ENCODE peak calls at places on chromosomes 4 and X, in eight cellular contexts. G is activated T-cell treated with anti-CD3 and anti-CD28 coated beads, Interleukin-2, amount 50 U/mL, for 72 hours; W is occipital lobe; R is EH; H is iPS-NIHi11; Q is BE2C; Z is stimulated activated CD8-positive, alpha-beta memory T cell treated with anti-CD3 and anti-CD28 coated beads, Interleukin-15, amount 100 ng/mL, for 4 hours; A is left cardiac atrium. N is an unnamed sample.

GRCh38 chr4:123390846-123391456 is 5.6 kb upstream of the SPRY1 start:
- DNase-seq in Z (no peak), A (no peak), Q (no peak), R (peak), W (no peak), G (no peak), H (no peak), N (no peak)

GRCh38 chrX:51766546-51766945 is 23.3 kb downstream of the GSPT2 start:
- DNase-seq in A (no peak), Z (no peak), G (no peak), R (no peak), Q (no peak), W (no peak), H (no peak), N (no peak)

GRCh38 chrX:74493806-74494205 is 72.5 kb downstream of the SLC16A2 start:
- DNase-seq in R (no peak), H (no peak), Q (no peak), Z (no peak), W (no peak), A (no peak), G (no peak), N (no peak)

GRCh38 chr4:94595013-94595412 is 143.3 kb downstream of the PDLIM5 start:
- DNase-seq in Q (no peak), R (no peak), H (no peak), A (no peak), Z (no peak), G (no peak), W (no peak), N (no peak)

GRCh38 chr4:152901205-152901604 is 34.9 kb upstream of the FHDC1 start:
- DNase-seq in G (no peak), A (no peak), R (no peak), Z (no peak), W (no peak), H (no peak), Q (no peak), N (no peak)

GRCh38 chr4:113065629-113066028 is 16.2 kb downstream of the ANK2 start:
- DNase-seq in W (no peak), R (no peak), G (no peak), H (no peak), Z (no peak), Q (no peak), A (no peak), N (no peak)

GRCh38 chr4:982814-983213 is 4.0 kb upstream of the IDUA start:
- DNase-seq in W (no peak), Z (no peak), G (no peak), H (no peak), Q (no peak), R (no peak), A (no peak), N (no peak)

GRCh38 chr4:100208964-100209363 is 18.7 kb upstream of the DDIT4L start:
- DNase-seq in R (no peak), H (no peak), A (no peak), Q (no peak), W (no peak), Z (no peak), G (no peak), N (no peak)

GRCh38 chr4:118835896-118836762 is at the start of gene SEC24D:
- DNase-seq in W (peak), G (peak), H (peak), Q (peak), A (peak), R (peak), Z (peak), N (peak)

GRCh38 chr4:125765936-125766335 is 451.2 kb downstream of the FAT4 start:
- DNase-seq in A (no peak), W (no peak), G (no peak), H (no peak), R (peak), Q (no peak), Z (no peak), N (no peak)

GRCh38 chr4:185872747-185873380 is 60.9 kb upstream of the SORBS2 start:
- DNase-seq in W (no peak), Q (no peak), H (no peak), G (no peak), A (no peak), Z (no peak), R (no peak), N (no peak)

GRCh38 chrX:3143043-3143799 is 102.0 kb downstream of the ARSF start:
- DNase-seq in W (no peak), Z (no peak), R (no peak), A (no peak), H (no peak), G (no peak), Q (no peak), N (no peak)

GRCh38 chrX:108359811-108360602 is 78.2 kb downstream of the COL4A6 start:
- DNase-seq in Q (no peak), Z (no peak), A (no peak), G (no peak), H (no peak), R (peak), W (no peak), N (no peak)

GRCh38 chr4:151325320-151326246 is at the start of gene SH3D19:
- DNase-seq in Z (no peak), G (no peak), Q (peak), A (peak), H (peak), R (peak), W (peak), N (peak)